ENCODE peak calls at places on chromosome 2, in six cellular contexts. K, S, Y, L, J and I are unnamed samples.
A peak's percentile ranks its signal among the peaks of the same experiment; 100 is the strongest.

GRCh38 chr2:10579441-10580169 is 110.2 kb downstream of the NOL10 start:
- DNase-seq in L (no peak), J (no peak), Y (no peak), S (no peak), K (peak; percentile 79), I (no peak)

GRCh38 chr2:579961-580360 is 97.2 kb downstream of the TMEM18 start:
- DNase-seq in J (no peak), Y (no peak), S (no peak), L (no peak), K (no peak), I (no peak)

GRCh38 chr2:226452768-226453167 is 346.9 kb downstream of the IRS1 start:
- DNase-seq in L (no peak), K (no peak), S (no peak), J (no peak), Y (no peak), I (no peak)

GRCh38 chr2:37366773-37367172 is 22.3 kb downstream of the QPCT start:
- DNase-seq in J (no peak), S (no peak), L (no peak), K (no peak), Y (peak; percentile 27), I (no peak)

GRCh38 chr2:227248876-227249275 is 76.2 kb upstream of the MFF start:
- DNase-seq in L (no peak), J (no peak), S (no peak), K (no peak), Y (no peak), I (no peak)

GRCh38 chr2:1641498-1641897 is 102.8 kb downstream of the PXDN start:
- DNase-seq in K (no peak), S (no peak), J (no peak), Y (no peak), L (no peak), I (no peak)

GRCh38 chr2:199819746-199820145 is 31.2 kb downstream of the FTCDNL1 start:
- DNase-seq in L (no peak), S (no peak), J (no peak), K (no peak), Y (no peak), I (no peak)

GRCh38 chr2:87401726-87402345 is 346.1 kb upstream of the PLGLB2 start:
- DNase-seq in J (no peak), S (no peak), K (no peak), L (no peak), Y (peak; percentile 22), I (no peak)

GRCh38 chr2:20656561-20656960 is 5.7 kb upstream of the HS1BP3 start:
- DNase-seq in Y (no peak), K (no peak), S (no peak), L (no peak), J (no peak), I (no peak)

GRCh38 chr2:99974275-99974674 is 168.1 kb downstream of the AFF3 start:
- DNase-seq in Y (no peak), S (no peak), J (peak; percentile 39), L (no peak), K (peak; percentile 65), I (peak; percentile 40)

GRCh38 chr2:228474466-228474865 is 293.0 kb upstream of the SPHKAP start:
- DNase-seq in K (no peak), J (no peak), L (no peak), S (no peak), Y (no peak), I (no peak)

GRCh38 chr2:201680743-201681142 is 17.7 kb downstream of the MPP4 start:
- DNase-seq in S (peak; percentile 85), Y (peak; percentile 85), J (peak; percentile 42), L (no peak), K (peak; percentile 11), I (peak; percentile 29)

GRCh38 chr2:128368437-128369125 is 49.9 kb upstream of the HS6ST1 start:
- DNase-seq in J (no peak), L (no peak), Y (no peak), S (no peak), K (peak; percentile 67), I (no peak)

DNA sequence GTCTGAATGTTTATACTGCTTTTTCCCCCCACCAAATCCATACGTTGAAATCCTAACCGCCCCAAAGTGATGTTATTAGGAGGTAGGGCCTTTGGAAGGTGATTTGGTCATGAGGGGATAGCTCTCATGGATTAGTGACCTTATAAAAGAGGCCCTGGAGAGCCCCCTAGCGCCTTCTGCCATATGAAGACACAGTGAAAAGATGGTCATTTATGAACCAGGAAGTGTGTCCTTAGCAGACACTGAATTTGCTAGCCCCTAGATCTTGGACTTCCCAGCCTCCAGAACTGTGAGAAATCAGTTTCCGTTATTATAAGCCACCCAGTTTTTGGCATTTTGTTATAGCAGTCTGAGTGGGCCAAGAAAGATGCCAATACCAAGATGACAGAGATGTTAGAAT is 7.2 kb upstream of the TSN start:
- DNase-seq in J (no peak), S (peak; percentile 67), L (no peak), Y (no peak), K (peak; percentile 48), I (peak; percentile 64)
- TF ChIP-seq CTCF in J (peak; percentile 24), S (peak; percentile 67), L (no peak), Y (no peak), K (peak; percentile 42), I (peak; percentile 38)

DNA sequence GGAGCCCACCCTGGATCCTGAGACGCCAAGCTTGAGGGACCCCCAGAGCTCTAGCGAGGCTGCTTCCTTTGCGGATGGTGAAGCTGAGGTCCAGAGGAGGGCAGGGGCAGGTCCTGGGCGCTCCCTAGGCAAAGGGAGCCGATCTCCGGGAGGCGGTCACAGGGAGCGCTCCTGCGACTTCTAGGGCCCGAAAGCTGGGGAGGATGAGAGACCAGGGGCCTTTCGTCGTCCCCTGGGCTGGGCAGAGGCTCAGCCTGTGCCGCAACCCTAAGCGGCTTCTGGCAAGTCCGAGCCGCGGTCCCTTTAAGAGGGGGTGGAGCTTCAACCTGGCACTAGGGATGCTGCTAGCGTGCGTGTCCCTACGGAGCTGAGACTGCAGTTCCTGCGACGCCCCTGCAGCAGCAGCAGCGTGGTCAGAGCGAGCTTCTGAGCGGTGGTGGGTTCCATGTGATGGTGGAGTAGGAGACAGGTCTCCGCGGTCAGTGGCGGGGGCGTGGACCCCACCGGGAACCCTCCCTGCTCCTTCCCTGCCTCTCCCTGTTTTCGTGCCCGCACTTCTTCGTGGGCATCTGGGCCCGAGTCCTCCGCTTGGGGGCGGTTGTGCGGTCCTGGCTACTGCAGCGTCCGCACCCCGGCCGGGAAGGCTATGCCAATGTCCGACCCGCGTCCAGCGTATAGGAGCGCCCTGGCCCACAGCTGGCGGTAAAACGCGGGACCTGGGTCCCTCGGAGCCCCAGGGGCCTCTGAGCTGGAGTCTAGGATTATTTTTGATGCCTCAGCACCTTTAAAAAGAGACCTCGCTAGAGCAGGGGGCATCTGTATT is 154.6 kb downstream of the CCDC74A start:
- DNase-seq in Y (peak; percentile 81), J (peak; percentile 57), L (peak; percentile 90), K (peak; percentile 76), S (peak; percentile 91), I (peak; percentile 86)
- TF ChIP-seq CTCF in Y (peak; percentile 26), J (no peak), L (no peak), K (peak; percentile 59), S (peak; percentile 32), I (peak; percentile 31)

DNA sequence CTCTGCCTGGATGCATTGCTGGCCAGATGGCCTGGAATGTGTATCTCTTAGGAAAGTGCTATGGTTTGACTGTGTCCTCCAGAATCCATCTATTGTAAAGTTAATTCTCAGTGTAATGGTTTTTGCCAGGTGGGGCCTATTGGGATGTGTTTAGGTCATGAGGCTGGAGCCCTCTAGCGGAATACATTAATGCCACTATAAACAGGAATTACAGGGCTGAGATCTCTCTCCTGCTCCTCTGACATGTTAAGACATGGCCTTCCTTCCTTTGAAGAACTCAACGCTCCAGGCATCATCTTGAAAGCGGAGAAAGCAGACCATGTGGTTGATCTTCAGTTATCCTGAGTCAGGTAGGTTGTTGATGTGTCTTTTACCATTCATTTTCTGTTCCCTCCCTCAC is 276.4 kb downstream of the RPIA start:
- DNase-seq in S (peak; percentile 67), L (no peak), K (peak; percentile 75), Y (no peak), J (peak; percentile 58), I (peak; percentile 64)
- TF ChIP-seq CTCF in S (peak; percentile 46), L (no peak), K (peak; percentile 29), Y (no peak), J (no peak), I (peak; percentile 30)

GRCh38 chr2:15601681-15602080 is 10.0 kb downstream of the DDX1 start:
- DNase-seq in S (no peak), Y (no peak), K (no peak), J (no peak), L (no peak), I (no peak)

GRCh38 chr2:15605721-15606120 is 14.1 kb downstream of the DDX1 start:
- DNase-seq in K (no peak), Y (no peak), L (no peak), J (no peak), S (no peak), I (no peak)

GRCh38 chr2:15602393-15602792 is 10.7 kb downstream of the DDX1 start:
- DNase-seq in Y (no peak), J (no peak), K (no peak), L (no peak), S (no peak), I (no peak)

GRCh38 chr2:15603044-15603765 is 11.5 kb downstream of the DDX1 start:
- DNase-seq in J (no peak), K (no peak), S (no peak), L (no peak), Y (no peak), I (no peak)

GRCh38 chr2:15603948-15604347 is 12.3 kb downstream of the DDX1 start:
- DNase-seq in S (no peak), K (no peak), J (no peak), L (no peak), Y (no peak), I (no peak)
- TF ChIP-seq CTCF in S (no peak), K (no peak), J (no peak), L (no peak), Y (no peak), I (no peak)

GRCh38 chr2:47073217-47073616 is 81.9 kb downstream of the STPG4 start:
- DNase-seq in L (no peak), K (no peak), Y (no peak), S (no peak), J (no peak), I (no peak)

GRCh38 chr2:47072728-47073191 is 82.3 kb downstream of the STPG4 start:
- DNase-seq in Y (no peak), K (no peak), J (no peak), L (peak; percentile 49), S (no peak), I (no peak)

GRCh38 chr2:47070920-47071824 is 83.9 kb downstream of the STPG4 start:
- DNase-seq in K (peak; percentile 14), S (no peak), J (no peak), L (peak; percentile 67), Y (no peak), I (peak; percentile 73)

GRCh38 chr2:47073641-47074040 is 81.5 kb downstream of the STPG4 start:
- DNase-seq in K (no peak), Y (no peak), J (no peak), S (no peak), L (no peak), I (no peak)

DNA sequence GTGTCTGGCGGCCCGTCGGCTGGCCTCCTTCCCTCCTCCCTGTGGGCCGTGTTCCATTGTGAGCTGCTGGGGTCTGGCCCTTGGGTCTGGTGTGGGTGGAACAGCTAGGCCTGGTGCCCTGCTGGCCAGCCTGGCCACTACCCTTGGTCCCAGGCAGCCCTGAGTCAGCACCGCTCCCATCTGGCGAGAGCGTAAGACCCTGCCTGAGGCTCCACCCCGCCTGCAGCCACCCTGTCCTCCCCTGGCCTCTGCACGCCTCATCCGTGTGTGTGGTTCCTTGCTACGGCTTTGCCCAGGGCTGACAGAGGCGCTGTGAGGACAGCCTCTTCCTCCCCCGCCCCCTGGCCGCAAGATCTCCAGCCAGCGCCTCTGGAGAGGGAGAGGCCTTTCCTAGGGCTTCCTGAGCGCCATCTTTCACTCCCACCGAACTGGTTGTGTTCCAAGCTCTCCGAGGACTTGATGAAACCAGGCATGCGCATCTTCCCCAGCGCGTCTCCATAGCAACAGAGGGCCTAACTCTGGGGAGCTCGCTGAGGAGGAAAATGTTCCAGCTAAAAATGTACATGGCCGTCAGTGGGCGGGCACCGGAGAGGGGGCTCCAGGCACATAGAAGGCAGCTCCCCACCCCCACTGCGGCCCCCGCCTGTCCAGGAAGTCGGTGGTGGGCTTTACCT is 83.0 kb downstream of the STPG4 start:
- DNase-seq in K (no peak), Y (no peak), L (no peak), J (no peak), S (peak; percentile 70), I (no peak)
- TF ChIP-seq CTCF in K (no peak), Y (no peak), L (peak; percentile 4), J (no peak), S (no peak), I (no peak)